ENCODE peak calls at places on chromosomes 13 and 19, in nine cellular contexts. C is heart left ventricle; N is CD4-positive, CD25-positive, alpha-beta regulatory T cell; R is left ventricle myocardium inferior; I is right cardiac atrium; Q is psoas muscle; G is PC-9; T is sigmoid colon; V is heart right ventricle. M is an unnamed sample.
A peak's percentile ranks its signal among the peaks of the same experiment; 100 is the strongest.

GRCh38 chr19:3443840-3444694 is 36.3 kb downstream of the SMIM24 start:
- DNase-seq in C (peak; percentile 79), N (no peak), R (peak; percentile 78), I (peak; percentile 88), Q (no peak), G (no peak), T (no peak), V (peak; percentile 76), M (peak; percentile 63)

GRCh38 chr13:35791191-35791902 is 314.9 kb upstream of the MAB21L1 start:
- DNase-seq in C (no peak), N (no peak), R (no peak), I (no peak), Q (no peak), G (no peak), T (no peak), V (no peak), M (no peak)

GRCh38 chr13:46992383-46992952 is 95.6 kb upstream of the HTR2A start:
- DNase-seq in C (no peak), N (peak; percentile 6), R (no peak), I (no peak), Q (no peak), G (no peak), T (no peak), V (no peak), M (no peak)

GRCh38 chr13:79915386-79915785 is 425.5 kb downstream of the SPRY2 start:
- DNase-seq in C (no peak), N (no peak), R (no peak), I (no peak), Q (no peak), G (no peak), T (no peak), V (no peak), M (no peak)

GRCh38 chr19:40420766-40421467 is 4.9 kb downstream of the SERTAD1 start:
- DNase-seq in C (peak; percentile 97), N (peak; percentile 78), R (peak; percentile 95), I (peak; percentile 98), Q (peak; percentile 98), G (peak; percentile 97), T (peak; percentile 98), V (peak; percentile 95), M (peak; percentile 97)

GRCh38 chr13:24284876-24285275 is 24.5 kb upstream of the C1QTNF9 start:
- DNase-seq in C (no peak), N (no peak), R (no peak), I (no peak), Q (no peak), G (no peak), T (no peak), V (no peak), M (no peak)

GRCh38 chr13:114339779-114340534 is 25.7 kb downstream of the CHAMP1 start:
- DNase-seq in C (no peak), N (peak; percentile 73), R (peak; percentile 18), I (no peak), Q (peak; percentile 62), G (peak; percentile 42), T (peak; percentile 74), V (no peak), M (no peak)

GRCh38 chr19:18636969-18637629 is at the start of gene KLHL26:
- DNase-seq in C (no peak), N (no peak), R (no peak), I (no peak), Q (no peak), G (no peak), T (no peak), V (no peak), M (no peak)

GRCh38 chr13:90868321-90868920 is 479.1 kb upstream of the MIR17HG start:
- DNase-seq in C (no peak), N (no peak), R (no peak), I (no peak), Q (no peak), G (peak; percentile 13), T (no peak), V (no peak), M (peak; percentile 28)

GRCh38 chr13:46339035-46339666 is 47.9 kb downstream of the RUBCNL start:
- DNase-seq in C (no peak), N (no peak), R (peak; percentile 28), I (peak; percentile 65), Q (no peak), G (no peak), T (no peak), V (peak; percentile 13), M (no peak)

GRCh38 chr19:16429066-16429758 is 42.6 kb downstream of the EPS15L1 start:
- DNase-seq in C (peak; percentile 81), N (no peak), R (peak; percentile 80), I (peak; percentile 90), Q (peak; percentile 92), G (no peak), T (peak; percentile 89), V (peak; percentile 74), M (no peak)

GRCh38 chr13:83666126-83666525 is 216.1 kb downstream of the SLITRK1 start:
- DNase-seq in C (no peak), N (no peak), R (no peak), I (no peak), Q (no peak), G (no peak), T (no peak), V (no peak), M (no peak)

GRCh38 chr13:108742681-108743080 is 113.3 kb downstream of the MYO16 start:
- DNase-seq in C (no peak), N (no peak), R (no peak), I (no peak), Q (no peak), G (no peak), T (no peak), V (no peak), M (no peak)

GRCh38 chr19:9289231-9289884 is 20.3 kb downstream of the ZNF699 start:
- DNase-seq in C (no peak), N (no peak), R (no peak), I (no peak), Q (no peak), G (no peak), T (no peak), V (no peak), M (no peak)
- H3K9me3 ChIP-seq in C (peaks cover 47% of the 10 kb centered on the region), N (peaks cover 69% of the 10 kb centered on the region), R (peaks cover 92% of the 10 kb centered on the region), I (peaks cover 6% of the 10 kb centered on the region), Q (peaks cover 66% of the 10 kb centered on the region), G (peaks cover 25% of the 10 kb centered on the region), T (peaks cover 34% of the 10 kb centered on the region), V (peaks cover 57% of the 10 kb centered on the region), M (peaks cover 16% of the 10 kb centered on the region)

DNA sequence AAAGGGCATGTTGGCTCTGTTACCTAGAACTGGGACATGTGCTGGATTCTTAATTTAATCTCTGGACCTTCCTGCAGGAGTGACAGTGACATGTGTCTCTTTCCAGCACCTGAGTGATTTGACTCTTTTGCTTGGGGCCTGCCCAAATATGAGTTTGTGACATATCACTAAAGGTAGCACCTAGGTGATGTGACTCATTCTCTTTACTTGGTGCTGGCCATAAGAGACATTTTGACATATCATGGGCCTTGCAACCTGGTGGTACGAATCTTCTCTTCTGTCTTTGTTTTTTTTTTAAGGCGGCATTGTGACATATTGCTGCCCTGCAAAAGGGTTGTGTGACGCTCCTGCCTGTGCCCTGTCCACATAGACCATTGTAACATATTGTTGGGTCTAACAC is 65.9 kb upstream of the ZNF43 start:
- DNase-seq in C (no peak), N (no peak), R (no peak), I (no peak), Q (no peak), G (no peak), T (no peak), V (no peak), M (no peak)
- H3K9me3 ChIP-seq in C (no peaks in the 10 kb centered on the region), N (peaks cover 12% of the 10 kb centered on the region), R (peaks cover 47% of the 10 kb centered on the region), I (peaks cover 2% of the 10 kb centered on the region), Q (no peaks in the 10 kb centered on the region), G (peaks cover 9% of the 10 kb centered on the region), T (peaks cover 6% of the 10 kb centered on the region), V (no peaks in the 10 kb centered on the region), M (no peaks in the 10 kb centered on the region)

DNA sequence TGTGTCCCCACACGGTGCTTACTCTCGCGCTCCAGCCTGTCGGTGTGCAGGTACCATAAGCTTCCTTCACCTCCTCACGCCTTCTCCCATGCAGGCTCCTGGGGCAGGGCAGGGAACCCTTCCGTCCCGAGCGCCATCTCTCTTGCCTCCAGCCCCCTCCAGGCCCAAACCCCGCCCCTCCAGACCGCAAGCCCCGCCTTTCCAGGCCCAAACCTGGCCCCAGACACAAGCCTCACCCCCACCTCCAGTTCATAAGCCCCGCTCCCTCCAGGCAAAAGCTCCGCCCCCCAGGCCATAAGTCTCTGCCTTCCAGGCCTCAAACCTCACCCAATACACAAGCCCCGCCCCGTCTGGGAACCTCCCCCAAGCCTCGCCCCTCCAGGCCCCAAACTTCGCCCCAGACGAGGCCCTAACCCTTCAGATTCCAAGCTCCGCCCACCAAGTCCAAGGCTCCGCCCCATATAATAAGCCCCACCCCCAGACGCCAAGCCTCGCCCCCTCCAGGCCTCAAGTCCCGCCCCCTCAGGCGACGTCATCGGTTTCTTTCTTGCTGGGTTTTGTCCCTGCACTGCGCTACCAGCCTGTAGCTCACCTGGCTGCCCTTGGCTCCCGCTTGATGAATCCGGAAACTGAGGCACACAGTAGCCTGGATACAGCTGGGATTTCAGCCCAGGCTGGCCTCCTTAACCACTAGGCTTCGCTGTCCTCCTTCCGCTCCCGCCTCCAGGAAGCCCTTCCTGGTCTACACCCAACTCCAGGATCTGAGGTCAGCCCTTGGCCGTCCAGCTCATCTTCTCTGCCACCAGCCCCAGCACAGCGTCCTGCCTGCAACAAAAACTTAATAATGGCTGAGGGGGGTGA is 16.1 kb downstream of the MKNK2 start:
- DNase-seq in C (peak; percentile 73), N (peak; percentile 68), R (no peak), I (peak; percentile 78), Q (peak; percentile 89), G (peak; percentile 32), T (peak; percentile 74), V (no peak), M (peak; percentile 46)
- H3K9me3 ChIP-seq in C (peaks cover 8% of the 10 kb centered on the region), N (no peaks in the 10 kb centered on the region), R (peaks cover 10% of the 10 kb centered on the region), I (no peaks in the 10 kb centered on the region), Q (peaks cover 8% of the 10 kb centered on the region), G (no peaks in the 10 kb centered on the region), T (no peaks in the 10 kb centered on the region), V (peaks cover 8% of the 10 kb centered on the region), M (no peaks in the 10 kb centered on the region)

GRCh38 chr19:28443361-28443760 is 769.6 kb downstream of the UQCRFS1 start:
- DNase-seq in C (no peak), N (no peak), R (no peak), I (no peak), Q (no peak), G (no peak), T (no peak), V (no peak), M (no peak)

GRCh38 chr19:28449803-28450202 is 763.1 kb downstream of the UQCRFS1 start:
- DNase-seq in C (no peak), N (no peak), R (no peak), I (no peak), Q (no peak), G (no peak), T (no peak), V (no peak), M (no peak)

GRCh38 chr19:28446511-28446910 is 766.4 kb downstream of the UQCRFS1 start:
- DNase-seq in C (no peak), N (no peak), R (no peak), I (no peak), Q (no peak), G (no peak), T (no peak), V (no peak), M (no peak)

GRCh38 chr19:28445826-28446225 is 767.1 kb downstream of the UQCRFS1 start:
- DNase-seq in C (no peak), N (no peak), R (no peak), I (no peak), Q (no peak), G (no peak), T (no peak), V (no peak), M (no peak)

DNA sequence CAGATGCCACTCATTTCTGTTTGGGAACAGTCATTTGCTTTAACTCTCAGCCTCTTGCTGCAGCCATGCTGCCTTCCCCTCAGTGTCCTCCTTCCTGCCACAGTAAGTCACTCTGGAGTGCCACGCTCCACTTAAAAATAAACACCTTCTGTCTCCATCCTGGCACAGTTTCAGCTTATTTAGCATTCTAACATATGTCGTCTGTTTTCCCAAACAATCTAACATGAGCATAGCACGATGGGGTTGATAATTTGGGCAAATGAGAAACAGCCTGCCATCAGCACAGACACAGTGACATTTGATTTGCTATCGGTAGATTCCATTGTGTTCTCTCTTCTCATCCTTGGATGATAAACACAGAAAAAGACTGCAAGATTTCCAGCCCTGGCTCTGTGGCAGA is 768.6 kb downstream of the UQCRFS1 start:
- DNase-seq in C (no peak), N (no peak), R (no peak), I (no peak), Q (no peak), G (no peak), T (no peak), V (no peak), M (no peak)
- H3K9me3 ChIP-seq in C (no peaks in the 10 kb centered on the region), N (no peaks in the 10 kb centered on the region), R (no peaks in the 10 kb centered on the region), I (no peaks in the 10 kb centered on the region), Q (no peaks in the 10 kb centered on the region), G (no peaks in the 10 kb centered on the region), T (no peaks in the 10 kb centered on the region), V (no peaks in the 10 kb centered on the region), M (no peaks in the 10 kb centered on the region)